ENCODE peak calls at places on chromosome 13, in ten cellular contexts. O, G, X, R, N, C, E, D, H and I are unnamed samples.

GRCh38 chr13:98742961-98743360 is 9.5 kb downstream of the SLC15A1 start:
- DNase-seq in O (no peak), G (no peak), X (no peak), R (no peak), N (no peak), C (no peak), E (no peak), D (no peak), H (no peak), I (no peak)

GRCh38 chr13:31749929-31750328 is 10.6 kb downstream of the RXFP2 start:
- DNase-seq in O (no peak), G (peak), X (peak), R (no peak), N (no peak), C (no peak), E (peak), D (no peak), H (peak), I (no peak)

GRCh38 chr13:90787007-90787406 is 560.5 kb upstream of the MIR17HG start:
- DNase-seq in O (no peak), G (no peak), X (no peak), R (no peak), N (no peak), C (no peak), E (no peak), D (no peak), H (peak), I (peak)

GRCh38 chr13:111145506-111145905 is 30.4 kb downstream of the ARHGEF7 start:
- DNase-seq in O (no peak), G (no peak), X (no peak), R (no peak), N (no peak), C (no peak), E (no peak), D (no peak), H (no peak), I (no peak)

GRCh38 chr13:98490195-98490771 is 86.6 kb downstream of the STK24 start:
- DNase-seq in O (no peak), G (no peak), X (no peak), R (no peak), N (no peak), C (peak), E (no peak), D (no peak), H (no peak), I (no peak)

GRCh38 chr13:113121928-113122420 is 625 bp upstream of the F10 start:
- DNase-seq in O (no peak), G (no peak), X (no peak), R (no peak), N (no peak), C (no peak), E (no peak), D (no peak), H (no peak), I (no peak)

GRCh38 chr13:23985846-23986245 is 88.5 kb upstream of the C1QTNF9B start:
- DNase-seq in O (no peak), G (no peak), X (no peak), R (no peak), N (no peak), C (no peak), E (no peak), D (no peak), H (no peak), I (no peak)

GRCh38 chr13:97344250-97345175 is 89.5 kb upstream of the RAP2A start:
- DNase-seq in O (peak), G (peak), X (peak), R (peak), N (no peak), C (peak), E (peak), D (peak), H (peak), I (peak)

GRCh38 chr13:99085139-99085845 is 107.4 kb upstream of the DOCK9 start:
- DNase-seq in O (no peak), G (no peak), X (no peak), R (no peak), N (peak), C (peak), E (no peak), D (peak), H (no peak), I (peak)

GRCh38 chr13:93690139-93690538 is 463.5 kb downstream of the GPC6 start:
- DNase-seq in O (no peak), G (peak), X (peak), R (no peak), N (peak), C (peak), E (peak), D (no peak), H (peak), I (peak)

GRCh38 chr13:43132911-43133310 is 109.5 kb downstream of the DNAJC15 start:
- DNase-seq in O (no peak), G (no peak), X (no peak), R (peak), N (no peak), C (no peak), E (no peak), D (no peak), H (no peak), I (no peak)

GRCh38 chr13:46160474-46161066 is 21.4 kb downstream of the LCP1 start:
- DNase-seq in O (no peak), G (peak), X (peak), R (peak), N (peak), C (no peak), E (peak), D (no peak), H (peak), I (peak)

GRCh38 chr13:30049692-30050091 is 199.3 kb upstream of the UBL3 start:
- DNase-seq in O (no peak), G (peak), X (peak), R (no peak), N (no peak), C (no peak), E (no peak), D (no peak), H (no peak), I (peak)

GRCh38 chr13:49652691-49653305 is 24.5 kb downstream of the ARL11 start:
- DNase-seq in O (no peak), G (peak), X (peak), R (peak), N (peak), C (peak), E (no peak), D (no peak), H (peak), I (peak)

GRCh38 chr13:109204657-109205056 is 575.2 kb downstream of the MYO16 start:
- DNase-seq in O (no peak), G (no peak), X (no peak), R (peak), N (no peak), C (no peak), E (no peak), D (no peak), H (no peak), I (no peak)

GRCh38 chr13:35789335-35790166 is 313.1 kb upstream of the MAB21L1 start:
- DNase-seq in O (no peak), G (peak), X (peak), R (peak), N (no peak), C (no peak), E (peak), D (no peak), H (peak), I (peak)

GRCh38 chr13:99335087-99335486 is 27.9 kb upstream of the GPR183 start:
- DNase-seq in O (no peak), G (no peak), X (no peak), R (no peak), N (no peak), C (no peak), E (no peak), D (no peak), H (no peak), I (no peak)

GRCh38 chr13:105847532-105848295 is 687.7 kb downstream of the EFNB2 start:
- DNase-seq in O (no peak), G (no peak), X (no peak), R (peak), N (no peak), C (no peak), E (peak), D (no peak), H (peak), I (no peak)

GRCh38 chr13:110251227-110251791 is 55.6 kb downstream of the COL4A1 start:
- DNase-seq in O (no peak), G (peak), X (no peak), R (no peak), N (no peak), C (no peak), E (no peak), D (no peak), H (no peak), I (no peak)

GRCh38 chr13:36709136-36709895 is 35.5 kb downstream of the SERTM1 start:
- DNase-seq in O (no peak), G (no peak), X (no peak), R (no peak), N (no peak), C (no peak), E (peak), D (no peak), H (no peak), I (no peak)

GRCh38 chr13:41054212-41054877 is 7.0 kb upstream of the WBP4 start:
- DNase-seq in O (no peak), G (peak), X (peak), R (peak), N (peak), C (peak), E (peak), D (no peak), H (peak), I (peak)

GRCh38 chr13:26984337-26984736 is 187.3 kb downstream of the USP12 start:
- DNase-seq in O (no peak), G (no peak), X (no peak), R (no peak), N (no peak), C (no peak), E (no peak), D (no peak), H (no peak), I (no peak)

GRCh38 chr13:36310417-36311108 is 12.9 kb upstream of the CCDC169 start:
- DNase-seq in O (no peak), G (no peak), X (no peak), R (no peak), N (no peak), C (no peak), E (peak), D (no peak), H (no peak), I (no peak)

GRCh38 chr13:39881887-39882286 is 226.4 kb downstream of the COG6 start:
- DNase-seq in O (no peak), G (no peak), X (peak), R (no peak), N (no peak), C (no peak), E (no peak), D (no peak), H (peak), I (no peak)

GRCh38 chr13:77620138-77620537 is 77.3 kb upstream of the SLAIN1 start:
- DNase-seq in O (no peak), G (no peak), X (no peak), R (no peak), N (no peak), C (no peak), E (no peak), D (no peak), H (no peak), I (no peak)

GRCh38 chr13:19864339-19865309 is 1.2 kb upstream of the ZMYM5 start:
- DNase-seq in O (peak), G (peak), X (peak), R (peak), N (peak), C (peak), E (peak), D (peak), H (peak), I (peak)

GRCh38 chr13:95479706-95480105 is 72.8 kb upstream of the CLDN10 start:
- DNase-seq in O (no peak), G (no peak), X (no peak), R (no peak), N (no peak), C (no peak), E (no peak), D (no peak), H (no peak), I (no peak)

GRCh38 chr13:52414963-52415362 is 9.0 kb upstream of the THSD1 start:
- DNase-seq in O (no peak), G (peak), X (peak), R (no peak), N (no peak), C (no peak), E (peak), D (no peak), H (peak), I (no peak)

GRCh38 chr13:28313579-28313978 is 175.2 kb downstream of the PAN3 start:
- DNase-seq in O (no peak), G (no peak), X (peak), R (no peak), N (peak), C (peak), E (no peak), D (no peak), H (peak), I (peak)

GRCh38 chr13:31476266-31476665 is 263.1 kb upstream of the RXFP2 start:
- DNase-seq in O (no peak), G (no peak), X (peak), R (no peak), N (no peak), C (no peak), E (peak), D (no peak), H (peak), I (peak)

GRCh38 chr13:33340631-33341030 is 55.1 kb upstream of the STARD13 start:
- DNase-seq in O (no peak), G (peak), X (peak), R (no peak), N (no peak), C (no peak), E (no peak), D (no peak), H (peak), I (peak)

GRCh38 chr13:43272866-43273265 is 249.5 kb downstream of the DNAJC15 start:
- DNase-seq in O (no peak), G (no peak), X (no peak), R (no peak), N (no peak), C (no peak), E (no peak), D (no peak), H (no peak), I (no peak)

GRCh38 chr13:94795292-94795691 is 82.9 kb upstream of the SOX21 start:
- DNase-seq in O (no peak), G (no peak), X (no peak), R (no peak), N (no peak), C (no peak), E (no peak), D (no peak), H (no peak), I (no peak)